ENCODE peak calls at places on chromosomes 1 and 21, in five cellular contexts. One of them, this sample, is unnamed. For H3K4me1 and H3K36me3, the result is how much of the 10 kb centered on the place peaks cover.

GRCh38 chr1:84603941-84604830 is 29.9 kb upstream of the CTBS start:
- DNase-seq in cardiac muscle cell: peak
- DNase-seq in fibroblast of lung: peak
- DNase-seq in psoas muscle: peak
- DNase-seq in testis: no peak
- DNase-seq in this sample: peak

GRCh38 chr1:234869182-234870019 is 259.2 kb downstream of the TOMM20 start:
- DNase-seq in fibroblast of lung: no peak
- DNase-seq in cardiac muscle cell: no peak
- DNase-seq in psoas muscle: no peak
- DNase-seq in testis: no peak
- DNase-seq in this sample: no peak

GRCh38 chr1:207919523-207920210 is 8.7 kb upstream of the CD34 start:
- DNase-seq in testis: no peak
- DNase-seq in fibroblast of lung: peak
- DNase-seq in cardiac muscle cell: peak
- DNase-seq in psoas muscle: no peak
- DNase-seq in this sample: no peak

GRCh38 chr1:103960710-103961109 is 211.0 kb downstream of the AMY1C start:
- DNase-seq in fibroblast of lung: no peak
- DNase-seq in cardiac muscle cell: no peak
- DNase-seq in psoas muscle: no peak
- DNase-seq in testis: no peak
- DNase-seq in this sample: no peak

GRCh38 chr1:17475729-17476128 is 36.3 kb upstream of the RCC2 start:
- DNase-seq in fibroblast of lung: peak
- DNase-seq in psoas muscle: no peak
- DNase-seq in testis: peak
- DNase-seq in cardiac muscle cell: peak
- DNase-seq in this sample: no peak

GRCh38 chr1:21669033-21669286 is 197 bp downstream of the RAP1GAP start:
- DNase-seq in fibroblast of lung: no peak
- DNase-seq in testis: no peak
- DNase-seq in psoas muscle: no peak
- DNase-seq in cardiac muscle cell: no peak
- DNase-seq in this sample: no peak

GRCh38 chr1:200181861-200182260 is 154.4 kb downstream of the NR5A2 start:
- DNase-seq in fibroblast of lung: no peak
- DNase-seq in psoas muscle: no peak
- DNase-seq in cardiac muscle cell: no peak
- DNase-seq in testis: no peak
- DNase-seq in this sample: no peak

GRCh38 chr1:56578963-56579875 is at the start of gene PLPP3:
- DNase-seq in fibroblast of lung: peak
- DNase-seq in testis: peak
- DNase-seq in cardiac muscle cell: peak
- DNase-seq in psoas muscle: peak
- DNase-seq in this sample: no peak

GRCh38 chr21:46371204-46372013 is 47.5 kb downstream of the PCNT start:
- DNase-seq in cardiac muscle cell: no peak
- DNase-seq in testis: no peak
- DNase-seq in fibroblast of lung: no peak
- DNase-seq in psoas muscle: peak
- DNase-seq in this sample: no peak

GRCh38 chr1:46204406-46204742 is 1.2 kb downstream of the LURAP1 start:
- DNase-seq in cardiac muscle cell: no peak
- DNase-seq in testis: no peak
- DNase-seq in fibroblast of lung: no peak
- DNase-seq in psoas muscle: peak
- DNase-seq in this sample: no peak

GRCh38 chr1:46205141-46205540 is 2.0 kb downstream of the LURAP1 start:
- DNase-seq in cardiac muscle cell: no peak
- DNase-seq in psoas muscle: peak
- DNase-seq in testis: no peak
- DNase-seq in fibroblast of lung: no peak
- DNase-seq in this sample: no peak

GRCh38 chr1:46203738-46204405 is 738 bp downstream of the LURAP1 start:
- DNase-seq in testis: no peak
- DNase-seq in fibroblast of lung: no peak
- DNase-seq in psoas muscle: peak
- DNase-seq in cardiac muscle cell: no peak
- DNase-seq in this sample: no peak

GRCh38 chr1:46202975-46203737 is at the start of gene LURAP1:
- DNase-seq in cardiac muscle cell: peak
- DNase-seq in psoas muscle: peak
- DNase-seq in fibroblast of lung: peak
- DNase-seq in testis: peak
- DNase-seq in this sample: peak

GRCh38 chr1:46205794-46206193 is 2.7 kb downstream of the LURAP1 start:
- DNase-seq in psoas muscle: no peak
- DNase-seq in fibroblast of lung: no peak
- DNase-seq in testis: no peak
- DNase-seq in cardiac muscle cell: no peak
- DNase-seq in this sample: no peak
- H3K4me3 ChIP-seq in psoas muscle: no peak
- H3K4me3 ChIP-seq in fibroblast of lung: no peak
- H3K4me3 ChIP-seq in testis: no peak
- H3K4me3 ChIP-seq in cardiac muscle cell: no peak
- H3K4me3 ChIP-seq in this sample: no peak

DNA sequence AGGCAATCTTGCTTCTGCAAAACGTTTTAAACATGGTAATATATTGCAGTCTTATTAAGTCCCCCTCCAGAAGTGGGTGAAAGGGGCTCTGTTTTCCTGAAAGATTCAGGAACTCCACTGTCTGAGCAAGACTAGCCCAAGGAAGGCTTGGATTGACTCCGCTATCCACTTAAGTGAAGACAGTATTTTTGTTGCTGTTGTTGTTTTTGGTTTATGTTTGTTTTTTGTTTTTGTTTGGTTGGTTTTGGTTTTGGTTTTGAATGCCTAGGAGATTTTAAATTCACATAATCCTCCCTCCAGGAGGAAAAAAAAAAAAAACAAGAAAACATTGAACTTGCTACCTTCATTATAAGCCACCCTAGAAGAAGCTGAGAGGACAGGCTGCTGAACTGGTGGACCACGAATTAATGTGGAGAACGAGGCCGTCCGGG is 29.1 kb upstream of the NFIA start:
- DNase-seq in fibroblast of lung: no peak
- DNase-seq in cardiac muscle cell: no peak
- DNase-seq in psoas muscle: no peak
- DNase-seq in testis: no peak
- DNase-seq in this sample: no peak
- H3K4me1 ChIP-seq in fibroblast of lung: under half
- H3K4me1 ChIP-seq in cardiac muscle cell: under half
- H3K4me1 ChIP-seq in psoas muscle: under half
- H3K4me1 ChIP-seq in testis: under half
- H3K4me1 ChIP-seq in this sample: under half

DNA sequence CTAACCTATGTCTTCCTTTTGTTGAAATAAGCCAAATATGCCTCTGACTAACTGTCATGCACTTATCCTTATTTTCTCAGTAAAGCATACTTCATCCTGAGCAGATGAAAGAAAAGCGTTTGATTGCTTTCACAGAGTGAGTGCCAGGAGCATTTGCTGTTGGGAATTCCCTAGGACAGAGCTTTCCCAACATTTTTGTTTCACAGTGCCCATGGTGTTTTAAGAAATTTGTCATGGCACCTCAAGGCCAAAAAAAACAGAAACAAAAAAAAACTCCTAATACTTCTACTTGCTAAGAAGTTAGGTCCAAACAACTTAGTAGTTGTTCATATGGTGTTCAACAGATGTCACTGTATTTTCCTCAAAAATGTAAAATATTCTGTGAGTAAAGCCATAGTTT is 120.8 kb upstream of the BMP8A start:
- DNase-seq in psoas muscle: no peak
- DNase-seq in testis: no peak
- DNase-seq in cardiac muscle cell: no peak
- DNase-seq in fibroblast of lung: no peak
- DNase-seq in this sample: no peak
- H3K36me3 ChIP-seq in psoas muscle: half or more
- H3K36me3 ChIP-seq in testis: under half
- H3K36me3 ChIP-seq in cardiac muscle cell: half or more
- H3K36me3 ChIP-seq in fibroblast of lung: under half
- H3K36me3 ChIP-seq in this sample: half or more

GRCh38 chr1:108831225-108831624 is 25.7 kb downstream of the AKNAD1 start:
- DNase-seq in cardiac muscle cell: peak
- DNase-seq in psoas muscle: no peak
- DNase-seq in fibroblast of lung: peak
- DNase-seq in testis: no peak
- DNase-seq in this sample: no peak
- H3K4me3 ChIP-seq in cardiac muscle cell: no peak
- H3K4me3 ChIP-seq in psoas muscle: peak
- H3K4me3 ChIP-seq in fibroblast of lung: no peak
- H3K4me3 ChIP-seq in testis: no peak
- H3K4me3 ChIP-seq in this sample: peak

DNA sequence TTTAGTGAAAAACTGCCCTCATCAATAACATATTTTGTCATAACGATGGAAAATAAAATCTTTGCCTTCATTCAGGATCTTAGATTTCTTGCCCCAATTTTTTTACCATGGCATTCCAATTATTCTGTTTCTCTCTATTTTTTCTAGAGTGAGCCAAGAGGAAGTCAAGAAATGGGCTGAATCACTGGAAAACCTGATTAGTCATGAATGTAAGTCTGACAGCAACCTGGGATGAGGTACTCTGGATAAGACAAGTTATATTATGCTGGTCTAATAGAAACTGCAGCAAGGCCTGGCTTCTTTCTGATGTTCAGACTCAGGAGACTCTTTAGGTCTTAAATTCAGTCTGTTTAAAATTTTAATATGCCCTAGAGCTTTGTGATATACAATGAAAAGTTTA is 3.5 kb downstream of the RGS4 start:
- DNase-seq in testis: no peak
- DNase-seq in fibroblast of lung: no peak
- DNase-seq in psoas muscle: no peak
- DNase-seq in cardiac muscle cell: no peak
- DNase-seq in this sample: no peak
- H3K4me1 ChIP-seq in testis: under half
- H3K4me1 ChIP-seq in fibroblast of lung: under half
- H3K4me1 ChIP-seq in psoas muscle: under half
- H3K4me1 ChIP-seq in cardiac muscle cell: under half
- H3K4me1 ChIP-seq in this sample: under half

GRCh38 chr1:119935373-119935772 is 39.1 kb upstream of the ADAM30 start:
- DNase-seq in fibroblast of lung: no peak
- DNase-seq in cardiac muscle cell: no peak
- DNase-seq in psoas muscle: no peak
- DNase-seq in testis: no peak
- DNase-seq in this sample: no peak
- H3K36me3 ChIP-seq in fibroblast of lung: under half
- H3K36me3 ChIP-seq in cardiac muscle cell: under half
- H3K36me3 ChIP-seq in psoas muscle: half or more
- H3K36me3 ChIP-seq in testis: under half
- H3K36me3 ChIP-seq in this sample: half or more

GRCh38 chr1:203280061-203280460 is 25.3 kb upstream of the BTG2 start:
- DNase-seq in psoas muscle: no peak
- DNase-seq in fibroblast of lung: no peak
- DNase-seq in testis: no peak
- DNase-seq in cardiac muscle cell: no peak
- DNase-seq in this sample: no peak

GRCh38 chr1:203276916-203277535 is 28.3 kb upstream of the BTG2 start:
- DNase-seq in testis: peak
- DNase-seq in fibroblast of lung: no peak
- DNase-seq in psoas muscle: peak
- DNase-seq in cardiac muscle cell: no peak
- DNase-seq in this sample: no peak

GRCh38 chr1:203278885-203279406 is 26.4 kb upstream of the BTG2 start:
- DNase-seq in fibroblast of lung: no peak
- DNase-seq in cardiac muscle cell: no peak
- DNase-seq in psoas muscle: no peak
- DNase-seq in testis: no peak
- DNase-seq in this sample: no peak

GRCh38 chr1:203276408-203276807 is 28.9 kb upstream of the BTG2 start:
- DNase-seq in testis: no peak
- DNase-seq in cardiac muscle cell: no peak
- DNase-seq in psoas muscle: no peak
- DNase-seq in fibroblast of lung: no peak
- DNase-seq in this sample: no peak

DNA sequence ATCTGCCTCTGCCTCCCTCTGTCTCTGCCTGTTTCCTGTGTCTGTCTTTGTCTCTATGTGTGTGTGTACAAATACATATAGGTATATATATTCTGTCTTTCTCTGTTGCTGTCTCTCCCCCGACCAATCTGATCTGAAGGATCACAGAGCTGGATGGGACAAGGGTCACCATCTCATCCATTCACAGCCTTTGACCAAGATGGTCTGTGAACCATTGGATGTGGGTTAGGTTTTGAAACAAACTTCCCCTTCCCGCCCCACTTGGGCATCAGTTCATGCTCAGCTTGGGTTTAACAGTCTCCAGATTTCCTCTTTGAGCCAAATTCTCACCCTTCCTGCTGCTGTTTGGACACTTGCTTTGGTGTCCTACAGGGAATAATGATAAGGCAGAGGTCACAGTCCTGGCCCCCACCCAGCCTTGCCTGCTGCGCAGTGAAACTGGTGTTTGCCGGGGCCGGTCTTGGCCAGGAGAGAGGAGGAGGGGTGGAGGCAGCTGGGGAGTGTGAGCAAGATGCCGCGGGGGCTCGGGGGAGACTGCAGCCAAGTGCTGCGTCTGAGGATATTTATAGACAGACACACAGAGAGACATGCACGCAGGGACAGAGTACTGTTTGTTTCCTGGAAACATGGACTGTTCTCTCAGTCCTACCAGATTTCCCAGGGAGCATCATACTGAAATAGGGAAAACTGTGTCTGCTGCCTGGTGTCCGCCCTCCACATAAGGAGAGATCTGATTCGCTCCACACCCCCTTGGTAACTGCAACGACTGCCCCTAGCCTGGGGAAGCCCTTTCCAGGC is 27.0 kb upstream of the BTG2 start:
- DNase-seq in testis: peak
- DNase-seq in fibroblast of lung: peak
- DNase-seq in psoas muscle: peak
- DNase-seq in cardiac muscle cell: peak
- DNase-seq in this sample: peak
- H3K4me3 ChIP-seq in testis: no peak
- H3K4me3 ChIP-seq in fibroblast of lung: peak
- H3K4me3 ChIP-seq in psoas muscle: peak
- H3K4me3 ChIP-seq in cardiac muscle cell: no peak
- H3K4me3 ChIP-seq in this sample: peak

DNA sequence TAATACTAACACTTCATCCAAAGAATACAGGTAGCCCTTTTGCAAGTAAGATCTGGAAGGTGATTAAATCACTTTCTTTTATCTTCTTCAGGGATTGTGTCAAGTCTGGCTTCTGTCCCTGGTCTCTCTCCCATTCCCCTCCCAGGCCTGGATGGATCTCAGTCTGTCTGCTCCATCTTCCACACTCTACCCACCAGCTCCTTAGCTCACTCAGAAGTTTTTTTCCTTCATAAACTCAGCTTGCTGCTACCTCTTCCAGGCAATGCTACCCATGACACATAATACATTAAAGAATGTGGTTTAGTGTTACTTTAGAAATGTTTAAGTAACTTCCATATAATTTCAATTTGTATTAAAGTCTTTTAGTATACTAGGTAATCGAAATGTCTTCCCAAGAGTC is 133.1 kb downstream of the AKT3 start:
- DNase-seq in cardiac muscle cell: no peak
- DNase-seq in psoas muscle: no peak
- DNase-seq in testis: no peak
- DNase-seq in fibroblast of lung: no peak
- DNase-seq in this sample: no peak
- H3K4me1 ChIP-seq in cardiac muscle cell: under half
- H3K4me1 ChIP-seq in psoas muscle: under half
- H3K4me1 ChIP-seq in testis: under half
- H3K4me1 ChIP-seq in fibroblast of lung: under half
- H3K4me1 ChIP-seq in this sample: half or more